ENCODE peak calls at places on chromosomes 12 and 14, in four cellular contexts. Z is spleen, K is retinal pigment epithelial cell, V is fibroblast of lung. S is an unnamed sample.
A peak's percentile ranks its signal among the peaks of the same experiment; 100 is the strongest.

GRCh38 chr12:67885370-67886169 is 103.7 kb upstream of the IFNG-AS1 start:
- DNase-seq in K (peak; percentile 30), V (no peak), Z (no peak), S (no peak)

GRCh38 chr12:51098611-51099010 is 15.2 kb upstream of the CSRNP2 start:
- DNase-seq in K (no peak), Z (no peak), V (no peak), S (no peak)

GRCh38 chr12:121787063-121787774 is 6.3 kb downstream of the RHOF start:
- DNase-seq in Z (peak; percentile 91), V (no peak), K (no peak), S (no peak)

GRCh38 chr12:94140556-94140955 is 7.8 kb upstream of the PLXNC1 start:
- DNase-seq in V (no peak), Z (peak; percentile 84), K (no peak), S (no peak)

GRCh38 chr12:105960319-105961076 is 178.3 kb downstream of the NUAK1 start:
- DNase-seq in V (no peak), K (no peak), Z (no peak), S (no peak)

GRCh38 chr12:31815096-31815495 is 86.3 kb upstream of the AMN1 start:
- DNase-seq in Z (no peak), V (no peak), K (no peak), S (no peak)

GRCh38 chr12:102302553-102302952 is 104.9 kb upstream of the PMCH start:
- DNase-seq in Z (no peak), K (no peak), V (no peak), S (no peak)

GRCh38 chr12:103626498-103626897 is 39.4 kb downstream of the STAB2 start:
- DNase-seq in K (peak; percentile 27), V (peak; percentile 22), Z (no peak), S (no peak)

GRCh38 chr12:120733574-120733973 is 7.9 kb downstream of the ACADS start:
- DNase-seq in K (no peak), V (no peak), Z (peak; percentile 33), S (no peak)

GRCh38 chr14:83529531-83529930 is 1995.9 kb upstream of the SEL1L start:
- DNase-seq in V (peak; percentile 44), Z (no peak), K (no peak), S (no peak)

GRCh38 chr14:37590810-37591139 is 4.3 kb downstream of the FOXA1 start:
- DNase-seq in K (no peak), Z (no peak), V (no peak), S (no peak)

GRCh38 chr12:53652366-53652765 is 23.5 kb downstream of the ATP5MC2 start:
- DNase-seq in V (no peak), K (no peak), Z (no peak), S (no peak)

GRCh38 chr14:20347747-20348146 is 4.3 kb downstream of the PARP2 start:
- DNase-seq in K (no peak), V (no peak), Z (no peak), S (no peak)

GRCh38 chr14:20345366-20345765 is 1.9 kb downstream of the PARP2 start:
- DNase-seq in K (no peak), Z (no peak), V (no peak), S (no peak)

GRCh38 chr14:20350860-20351259 is 7.4 kb downstream of the PARP2 start:
- DNase-seq in Z (no peak), V (peak; percentile 32), K (no peak), S (no peak)

GRCh38 chr14:20346713-20347112 is 3.3 kb downstream of the PARP2 start:
- DNase-seq in K (no peak), Z (no peak), V (no peak), S (no peak)

GRCh38 chr14:20350280-20350679 is 6.8 kb downstream of the PARP2 start:
- DNase-seq in Z (no peak), K (no peak), V (no peak), S (no peak)
- TF ChIP-seq CTCF in Z (no peak), K (no peak), V (no peak), S (no peak)

DNA sequence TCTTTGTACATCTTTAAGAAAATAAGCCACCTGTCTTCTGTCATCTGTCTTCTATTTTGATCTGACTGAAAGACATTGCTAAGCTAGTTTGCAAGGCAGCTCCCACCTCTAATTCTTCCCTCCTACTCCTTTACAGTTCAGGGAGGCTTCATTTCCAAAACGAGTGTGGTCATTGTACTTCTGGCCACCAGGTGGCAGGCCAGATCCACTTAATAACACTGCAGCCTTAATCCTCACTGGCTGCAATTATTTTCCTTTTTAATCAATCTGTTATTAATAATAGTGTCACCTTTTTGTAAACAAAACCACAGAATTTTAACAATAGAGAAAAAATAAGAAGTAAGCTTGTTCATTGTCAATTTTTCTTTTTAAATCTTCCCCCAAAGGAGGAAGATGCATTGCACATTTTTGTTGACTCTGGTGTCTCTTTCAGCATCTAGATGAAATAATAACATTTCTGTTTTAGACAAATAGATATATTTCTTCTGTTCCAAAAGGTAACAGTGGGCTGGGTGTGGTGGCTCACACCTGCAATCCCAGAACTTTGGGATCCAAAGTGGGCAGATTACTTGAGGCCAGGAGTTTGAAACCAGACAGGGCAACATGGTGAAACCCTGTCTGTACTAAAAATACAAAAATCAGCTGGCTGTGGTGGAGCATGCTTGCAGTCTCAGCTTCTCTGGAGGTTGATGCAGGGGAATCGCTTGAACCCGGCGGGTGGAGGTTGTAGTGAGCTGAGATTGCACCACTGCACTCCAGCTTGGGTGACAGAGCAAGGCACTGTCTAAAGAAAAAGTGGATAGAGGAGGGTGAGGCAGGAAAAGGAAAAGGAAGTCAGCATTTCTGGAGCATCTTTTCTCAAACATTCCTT is 23.3 kb downstream of the GABARAPL1 start:
- DNase-seq in K (no peak), Z (no peak), V (peak; percentile 54), S (no peak)
- H3K4me3 ChIP-seq in K (no peak overlapping the region), Z (no peak overlapping the region), V (no peak overlapping the region), S (no peak overlapping the region)

GRCh38 chr12:115752913-115753726 is 524.4 kb downstream of the MED13L start:
- DNase-seq in K (no peak), Z (no peak), V (peak; percentile 87), S (peak; percentile 77)
- TF ChIP-seq CTCF in K (peak; percentile 44), Z (peak; percentile 34), V (peak; percentile 73), S (peak; percentile 58)

GRCh38 chr12:70467908-70468733 is 102.0 kb downstream of the KCNMB4 start:
- DNase-seq in K (no peak), V (no peak), Z (peak; percentile 69), S (no peak)
- H3K4me3 ChIP-seq in K (no peak overlapping the region), V (no peak overlapping the region), Z (no peak overlapping the region), S (no peak overlapping the region)

DNA sequence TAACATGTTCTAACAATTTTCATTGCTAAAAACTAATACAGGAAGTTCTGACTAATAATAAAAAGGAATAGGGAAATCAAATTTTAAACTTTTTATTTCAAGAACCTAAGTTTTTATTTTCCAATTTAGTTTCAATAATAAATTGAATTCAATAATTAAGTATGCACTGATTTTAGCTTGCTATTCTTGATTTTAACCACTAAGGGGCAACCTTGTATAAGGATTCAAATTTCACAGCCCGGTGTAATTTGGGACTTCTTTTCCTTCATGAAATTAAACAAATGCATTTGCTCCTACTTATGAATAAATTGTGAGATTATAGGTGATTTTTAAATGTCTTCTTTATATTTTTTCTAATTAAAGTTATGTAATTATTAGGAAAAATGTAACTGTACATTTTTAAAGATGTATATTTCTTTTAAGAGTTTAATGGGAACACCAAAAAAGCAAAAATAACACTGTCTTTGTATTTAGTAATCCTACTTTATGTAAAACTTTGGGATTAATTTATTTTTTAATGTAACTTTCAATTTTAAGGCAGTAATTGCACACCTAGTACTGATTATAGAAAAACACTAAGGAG is 241.4 kb upstream of the PDZRN4 start:
- DNase-seq in V (peak; percentile 58), Z (no peak), K (no peak), S (no peak)
- TF ChIP-seq CTCF in V (peak; percentile 37), Z (peak; percentile 56), K (peak; percentile 50), S (peak; percentile 18)

GRCh38 chr14:31402764-31403163 is 17.6 kb downstream of the HEATR5A start:
- DNase-seq in Z (no peak), K (no peak), V (no peak), S (no peak)
- H3K4me3 ChIP-seq in Z (no peak overlapping the region), K (no peak overlapping the region), V (no peak overlapping the region), S (no peak overlapping the region)

DNA sequence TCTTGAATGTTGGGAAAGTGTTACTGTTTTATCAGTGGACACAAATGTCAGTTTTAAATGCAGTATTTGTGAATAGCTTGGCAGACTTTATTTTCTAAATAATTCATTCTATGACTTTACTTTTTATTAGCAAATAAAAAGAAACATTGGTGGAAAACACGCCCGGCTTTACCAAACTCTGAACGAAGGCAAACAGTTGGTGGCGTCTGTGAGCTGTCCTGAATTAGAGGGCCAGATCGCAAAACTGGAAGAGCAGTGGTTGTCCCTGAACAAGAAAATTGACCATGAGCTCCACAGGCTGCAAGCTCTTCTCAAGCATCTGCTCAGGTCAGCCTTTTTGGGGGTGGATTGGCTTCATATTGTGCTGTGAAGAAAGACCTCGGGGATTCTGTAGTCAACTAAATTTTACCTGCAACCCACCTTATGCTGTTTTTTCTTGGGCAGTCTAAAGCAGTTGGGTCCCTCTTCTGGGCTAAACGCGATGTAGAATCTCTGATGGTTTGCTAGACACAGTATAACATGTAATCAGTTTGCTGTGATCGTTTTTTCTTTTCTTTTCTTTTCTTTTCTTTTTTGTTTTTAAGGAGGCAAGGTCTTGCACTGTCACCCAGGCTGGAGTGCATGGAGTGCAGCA is 156.4 kb downstream of the ESR2 start:
- DNase-seq in Z (no peak), K (no peak), V (peak; percentile 47), S (no peak)
- TF ChIP-seq CTCF in Z (no peak), K (peak; percentile 26), V (peak; percentile 29), S (peak; percentile 19)

DNA sequence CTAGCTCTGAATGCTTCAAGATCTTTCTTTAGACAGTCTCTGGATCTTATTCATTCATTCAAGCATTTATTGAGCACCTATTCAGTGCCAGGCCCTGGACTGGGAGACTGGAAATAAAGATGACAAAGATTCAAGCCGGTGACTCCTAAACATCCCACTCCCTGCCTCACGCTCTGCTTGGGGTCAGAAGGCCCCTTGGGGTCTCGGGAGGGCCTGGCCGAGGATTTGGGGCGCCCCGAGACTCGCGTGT is 224 bp upstream of the DTX1 start:
- DNase-seq in V (no peak), K (no peak), Z (no peak), S (no peak)
- H3K4me3 ChIP-seq in V (no peak overlapping the region), K (no peak overlapping the region), Z (peak overlapping the region; percentile 73), S (no peak overlapping the region)

GRCh38 chr14:52263190-52263589 is 4.3 kb upstream of the PTGDR start:
- DNase-seq in Z (no peak), V (no peak), K (no peak), S (no peak)

GRCh38 chr14:52259452-52259851 is 8.0 kb upstream of the PTGDR start:
- DNase-seq in V (peak; percentile 30), Z (no peak), K (no peak), S (no peak)

GRCh38 chr14:52266179-52266578 is 1.3 kb upstream of the PTGDR start:
- DNase-seq in V (peak; percentile 76), K (peak; percentile 30), Z (no peak), S (no peak)

GRCh38 chr14:52265248-52265647 is 2.2 kb upstream of the PTGDR start:
- DNase-seq in V (no peak), K (no peak), Z (no peak), S (no peak)

GRCh38 chr14:52262600-52262999 is 4.9 kb upstream of the PTGDR start:
- DNase-seq in V (no peak), K (no peak), Z (no peak), S (no peak)
- TF ChIP-seq CTCF in V (no peak), K (no peak), Z (no peak), S (no peak)

DNA sequence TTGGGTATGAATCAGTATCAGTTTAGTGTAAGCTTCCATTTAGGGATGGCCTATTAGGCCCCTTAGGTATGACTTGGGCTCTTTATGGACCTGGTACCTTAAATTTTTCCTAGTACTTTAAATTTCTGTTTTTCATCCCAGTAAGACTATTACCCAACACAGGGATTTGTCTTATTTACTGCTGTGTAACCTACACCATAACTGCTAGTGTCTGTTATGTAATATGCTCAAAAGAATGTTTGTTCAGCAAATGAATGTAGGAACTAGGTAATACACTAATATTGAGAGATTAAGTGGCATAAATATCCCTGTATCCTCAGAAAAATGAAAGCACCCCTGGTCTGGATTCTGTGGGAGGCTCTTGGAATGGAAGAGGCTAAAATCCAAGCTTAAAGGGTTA is 63.7 kb upstream of the YARS2 start:
- DNase-seq in Z (no peak), V (no peak), K (no peak), S (no peak)
- H3K4me3 ChIP-seq in Z (no peak overlapping the region), V (no peak overlapping the region), K (no peak overlapping the region), S (no peak overlapping the region)